ENCODE peak calls at places on chromosomes 3 and 15, in eight cellular contexts. One of them, this sample, is unnamed.
A peak's percentile ranks its signal among the peaks of the same experiment; 100 is the strongest.

GRCh38 chr3:107217161-107217560 is 160.1 kb upstream of the CCDC54 start:
- DNase-seq in stimulated activated CD8-positive, alpha-beta memory T cell treated with anti-CD3 and anti-CD28 coated beads, Interleukin-2, amount 100 ng/mL, for 1 hour: no peak
- DNase-seq in cardiac septum: no peak
- DNase-seq in NB4: no peak
- DNase-seq in activated naive CD4-positive, alpha-beta T cell treated with anti-CD3 and anti-CD28 coated beads, Interleukin-2, amount 50 U/mL, for 16 hours: no peak
- DNase-seq in non-pigmented ciliary epithelial cell: peak; percentile 97
- DNase-seq in left lobe of liver: no peak
- DNase-seq in brain microvascular endothelial cell: peak; percentile 93
- DNase-seq in this sample: no peak

GRCh38 chr15:95440712-95441111 is 889.8 kb upstream of the NR2F2 start:
- DNase-seq in activated naive CD4-positive, alpha-beta T cell treated with anti-CD3 and anti-CD28 coated beads, Interleukin-2, amount 50 U/mL, for 16 hours: no peak
- DNase-seq in stimulated activated CD8-positive, alpha-beta memory T cell treated with anti-CD3 and anti-CD28 coated beads, Interleukin-2, amount 100 ng/mL, for 1 hour: no peak
- DNase-seq in non-pigmented ciliary epithelial cell: no peak
- DNase-seq in NB4: no peak
- DNase-seq in left lobe of liver: no peak
- DNase-seq in cardiac septum: no peak
- DNase-seq in brain microvascular endothelial cell: no peak
- DNase-seq in this sample: peak; percentile 12

GRCh38 chr3:172467170-172467824 is 19.0 kb upstream of the GHSR start:
- DNase-seq in activated naive CD4-positive, alpha-beta T cell treated with anti-CD3 and anti-CD28 coated beads, Interleukin-2, amount 50 U/mL, for 16 hours: no peak
- DNase-seq in NB4: no peak
- DNase-seq in cardiac septum: no peak
- DNase-seq in non-pigmented ciliary epithelial cell: peak; percentile 43
- DNase-seq in brain microvascular endothelial cell: peak; percentile 66
- DNase-seq in left lobe of liver: no peak
- DNase-seq in stimulated activated CD8-positive, alpha-beta memory T cell treated with anti-CD3 and anti-CD28 coated beads, Interleukin-2, amount 100 ng/mL, for 1 hour: no peak
- DNase-seq in this sample: no peak

GRCh38 chr3:105827101-105827634 is 41.6 kb downstream of the CBLB start:
- DNase-seq in left lobe of liver: no peak
- DNase-seq in stimulated activated CD8-positive, alpha-beta memory T cell treated with anti-CD3 and anti-CD28 coated beads, Interleukin-2, amount 100 ng/mL, for 1 hour: no peak
- DNase-seq in non-pigmented ciliary epithelial cell: no peak
- DNase-seq in brain microvascular endothelial cell: no peak
- DNase-seq in activated naive CD4-positive, alpha-beta T cell treated with anti-CD3 and anti-CD28 coated beads, Interleukin-2, amount 50 U/mL, for 16 hours: no peak
- DNase-seq in cardiac septum: no peak
- DNase-seq in NB4: no peak
- DNase-seq in this sample: no peak

GRCh38 chr3:190352866-190353457 is 30.7 kb upstream of the CLDN1 start:
- DNase-seq in stimulated activated CD8-positive, alpha-beta memory T cell treated with anti-CD3 and anti-CD28 coated beads, Interleukin-2, amount 100 ng/mL, for 1 hour: no peak
- DNase-seq in left lobe of liver: no peak
- DNase-seq in non-pigmented ciliary epithelial cell: no peak
- DNase-seq in NB4: no peak
- DNase-seq in cardiac septum: no peak
- DNase-seq in activated naive CD4-positive, alpha-beta T cell treated with anti-CD3 and anti-CD28 coated beads, Interleukin-2, amount 50 U/mL, for 16 hours: no peak
- DNase-seq in brain microvascular endothelial cell: no peak
- DNase-seq in this sample: no peak

GRCh38 chr3:72227536-72228070 is 442.7 kb upstream of the PROK2 start:
- DNase-seq in left lobe of liver: no peak
- DNase-seq in brain microvascular endothelial cell: no peak
- DNase-seq in non-pigmented ciliary epithelial cell: no peak
- DNase-seq in stimulated activated CD8-positive, alpha-beta memory T cell treated with anti-CD3 and anti-CD28 coated beads, Interleukin-2, amount 100 ng/mL, for 1 hour: no peak
- DNase-seq in cardiac septum: no peak
- DNase-seq in activated naive CD4-positive, alpha-beta T cell treated with anti-CD3 and anti-CD28 coated beads, Interleukin-2, amount 50 U/mL, for 16 hours: no peak
- DNase-seq in NB4: peak; percentile 22
- DNase-seq in this sample: no peak

GRCh38 chr3:106006001-106006400 is 137.2 kb upstream of the CBLB start:
- DNase-seq in activated naive CD4-positive, alpha-beta T cell treated with anti-CD3 and anti-CD28 coated beads, Interleukin-2, amount 50 U/mL, for 16 hours: no peak
- DNase-seq in NB4: no peak
- DNase-seq in non-pigmented ciliary epithelial cell: peak; percentile 94
- DNase-seq in left lobe of liver: no peak
- DNase-seq in cardiac septum: no peak
- DNase-seq in stimulated activated CD8-positive, alpha-beta memory T cell treated with anti-CD3 and anti-CD28 coated beads, Interleukin-2, amount 100 ng/mL, for 1 hour: no peak
- DNase-seq in brain microvascular endothelial cell: peak; percentile 94
- DNase-seq in this sample: peak; percentile 8

GRCh38 chr3:186942168-186942567 is 11.8 kb downstream of the ST6GAL1 start:
- DNase-seq in cardiac septum: no peak
- DNase-seq in left lobe of liver: no peak
- DNase-seq in activated naive CD4-positive, alpha-beta T cell treated with anti-CD3 and anti-CD28 coated beads, Interleukin-2, amount 50 U/mL, for 16 hours: no peak
- DNase-seq in brain microvascular endothelial cell: no peak
- DNase-seq in non-pigmented ciliary epithelial cell: no peak
- DNase-seq in NB4: no peak
- DNase-seq in stimulated activated CD8-positive, alpha-beta memory T cell treated with anti-CD3 and anti-CD28 coated beads, Interleukin-2, amount 100 ng/mL, for 1 hour: no peak
- DNase-seq in this sample: no peak

GRCh38 chr3:30933478-30934207 is 39.2 kb upstream of the GADL1 start:
- DNase-seq in stimulated activated CD8-positive, alpha-beta memory T cell treated with anti-CD3 and anti-CD28 coated beads, Interleukin-2, amount 100 ng/mL, for 1 hour: no peak
- DNase-seq in brain microvascular endothelial cell: no peak
- DNase-seq in activated naive CD4-positive, alpha-beta T cell treated with anti-CD3 and anti-CD28 coated beads, Interleukin-2, amount 50 U/mL, for 16 hours: no peak
- DNase-seq in cardiac septum: no peak
- DNase-seq in left lobe of liver: no peak
- DNase-seq in NB4: no peak
- DNase-seq in non-pigmented ciliary epithelial cell: no peak
- DNase-seq in this sample: no peak

GRCh38 chr15:100788080-100788730 is 91.4 kb upstream of the ALDH1A3 start:
- DNase-seq in stimulated activated CD8-positive, alpha-beta memory T cell treated with anti-CD3 and anti-CD28 coated beads, Interleukin-2, amount 100 ng/mL, for 1 hour: no peak
- DNase-seq in left lobe of liver: peak; percentile 19
- DNase-seq in brain microvascular endothelial cell: no peak
- DNase-seq in cardiac septum: no peak
- DNase-seq in non-pigmented ciliary epithelial cell: no peak
- DNase-seq in activated naive CD4-positive, alpha-beta T cell treated with anti-CD3 and anti-CD28 coated beads, Interleukin-2, amount 50 U/mL, for 16 hours: no peak
- DNase-seq in NB4: no peak
- DNase-seq in this sample: no peak

GRCh38 chr15:25706176-25706970 is 156.8 kb downstream of the ATP10A start:
- DNase-seq in cardiac septum: peak; percentile 68
- DNase-seq in non-pigmented ciliary epithelial cell: no peak
- DNase-seq in left lobe of liver: no peak
- DNase-seq in NB4: no peak
- DNase-seq in brain microvascular endothelial cell: no peak
- DNase-seq in activated naive CD4-positive, alpha-beta T cell treated with anti-CD3 and anti-CD28 coated beads, Interleukin-2, amount 50 U/mL, for 16 hours: no peak
- DNase-seq in stimulated activated CD8-positive, alpha-beta memory T cell treated with anti-CD3 and anti-CD28 coated beads, Interleukin-2, amount 100 ng/mL, for 1 hour: no peak
- DNase-seq in this sample: no peak

GRCh38 chr3:74079961-74080562 is 455.3 kb upstream of the PDZRN3 start:
- DNase-seq in stimulated activated CD8-positive, alpha-beta memory T cell treated with anti-CD3 and anti-CD28 coated beads, Interleukin-2, amount 100 ng/mL, for 1 hour: no peak
- DNase-seq in non-pigmented ciliary epithelial cell: no peak
- DNase-seq in activated naive CD4-positive, alpha-beta T cell treated with anti-CD3 and anti-CD28 coated beads, Interleukin-2, amount 50 U/mL, for 16 hours: no peak
- DNase-seq in brain microvascular endothelial cell: no peak
- DNase-seq in cardiac septum: no peak
- DNase-seq in left lobe of liver: no peak
- DNase-seq in NB4: no peak
- DNase-seq in this sample: no peak

GRCh38 chr3:112002458-112002971 is 3.8 kb downstream of the TAGLN3 start:
- DNase-seq in non-pigmented ciliary epithelial cell: no peak
- DNase-seq in left lobe of liver: no peak
- DNase-seq in brain microvascular endothelial cell: no peak
- DNase-seq in cardiac septum: no peak
- DNase-seq in NB4: peak; percentile 6
- DNase-seq in activated naive CD4-positive, alpha-beta T cell treated with anti-CD3 and anti-CD28 coated beads, Interleukin-2, amount 50 U/mL, for 16 hours: peak; percentile 58
- DNase-seq in stimulated activated CD8-positive, alpha-beta memory T cell treated with anti-CD3 and anti-CD28 coated beads, Interleukin-2, amount 100 ng/mL, for 1 hour: no peak
- DNase-seq in this sample: no peak

GRCh38 chr3:164458986-164459385 is 619.3 kb downstream of the SI start:
- DNase-seq in activated naive CD4-positive, alpha-beta T cell treated with anti-CD3 and anti-CD28 coated beads, Interleukin-2, amount 50 U/mL, for 16 hours: no peak
- DNase-seq in cardiac septum: no peak
- DNase-seq in brain microvascular endothelial cell: peak; percentile 91
- DNase-seq in NB4: no peak
- DNase-seq in non-pigmented ciliary epithelial cell: peak; percentile 65
- DNase-seq in left lobe of liver: no peak
- DNase-seq in stimulated activated CD8-positive, alpha-beta memory T cell treated with anti-CD3 and anti-CD28 coated beads, Interleukin-2, amount 100 ng/mL, for 1 hour: no peak
- DNase-seq in this sample: no peak

GRCh38 chr15:65310431-65311137 is 6.1 kb downstream of the RNU5B-1 start:
- DNase-seq in non-pigmented ciliary epithelial cell: no peak
- DNase-seq in activated naive CD4-positive, alpha-beta T cell treated with anti-CD3 and anti-CD28 coated beads, Interleukin-2, amount 50 U/mL, for 16 hours: no peak
- DNase-seq in NB4: peak; percentile 82
- DNase-seq in left lobe of liver: no peak
- DNase-seq in cardiac septum: no peak
- DNase-seq in brain microvascular endothelial cell: no peak
- DNase-seq in stimulated activated CD8-positive, alpha-beta memory T cell treated with anti-CD3 and anti-CD28 coated beads, Interleukin-2, amount 100 ng/mL, for 1 hour: no peak
- DNase-seq in this sample: no peak

GRCh38 chr15:99324082-99324620 is 72.9 kb downstream of the LRRC28 start:
- DNase-seq in brain microvascular endothelial cell: peak; percentile 91
- DNase-seq in stimulated activated CD8-positive, alpha-beta memory T cell treated with anti-CD3 and anti-CD28 coated beads, Interleukin-2, amount 100 ng/mL, for 1 hour: no peak
- DNase-seq in non-pigmented ciliary epithelial cell: peak; percentile 83
- DNase-seq in NB4: peak; percentile 52
- DNase-seq in cardiac septum: no peak
- DNase-seq in activated naive CD4-positive, alpha-beta T cell treated with anti-CD3 and anti-CD28 coated beads, Interleukin-2, amount 50 U/mL, for 16 hours: no peak
- DNase-seq in left lobe of liver: no peak
- DNase-seq in this sample: no peak

GRCh38 chr3:43183456-43183855 is 77.6 kb upstream of the POMGNT2 start:
- DNase-seq in activated naive CD4-positive, alpha-beta T cell treated with anti-CD3 and anti-CD28 coated beads, Interleukin-2, amount 50 U/mL, for 16 hours: no peak
- DNase-seq in non-pigmented ciliary epithelial cell: no peak
- DNase-seq in stimulated activated CD8-positive, alpha-beta memory T cell treated with anti-CD3 and anti-CD28 coated beads, Interleukin-2, amount 100 ng/mL, for 1 hour: no peak
- DNase-seq in NB4: no peak
- DNase-seq in brain microvascular endothelial cell: no peak
- DNase-seq in cardiac septum: no peak
- DNase-seq in left lobe of liver: no peak
- DNase-seq in this sample: no peak

GRCh38 chr3:65951836-65952505 is 86.7 kb downstream of the MAGI1 start:
- DNase-seq in activated naive CD4-positive, alpha-beta T cell treated with anti-CD3 and anti-CD28 coated beads, Interleukin-2, amount 50 U/mL, for 16 hours: no peak
- DNase-seq in stimulated activated CD8-positive, alpha-beta memory T cell treated with anti-CD3 and anti-CD28 coated beads, Interleukin-2, amount 100 ng/mL, for 1 hour: no peak
- DNase-seq in brain microvascular endothelial cell: peak; percentile 36
- DNase-seq in left lobe of liver: no peak
- DNase-seq in cardiac septum: no peak
- DNase-seq in non-pigmented ciliary epithelial cell: no peak
- DNase-seq in NB4: peak; percentile 13
- DNase-seq in this sample: no peak

GRCh38 chr3:55330756-55331155 is 156.3 kb downstream of the WNT5A start:
- DNase-seq in cardiac septum: no peak
- DNase-seq in left lobe of liver: no peak
- DNase-seq in brain microvascular endothelial cell: peak; percentile 26
- DNase-seq in activated naive CD4-positive, alpha-beta T cell treated with anti-CD3 and anti-CD28 coated beads, Interleukin-2, amount 50 U/mL, for 16 hours: no peak
- DNase-seq in stimulated activated CD8-positive, alpha-beta memory T cell treated with anti-CD3 and anti-CD28 coated beads, Interleukin-2, amount 100 ng/mL, for 1 hour: no peak
- DNase-seq in non-pigmented ciliary epithelial cell: no peak
- DNase-seq in NB4: no peak
- DNase-seq in this sample: no peak

GRCh38 chr3:50714953-50715352 is 40.2 kb downstream of the DOCK3 start:
- DNase-seq in NB4: no peak
- DNase-seq in activated naive CD4-positive, alpha-beta T cell treated with anti-CD3 and anti-CD28 coated beads, Interleukin-2, amount 50 U/mL, for 16 hours: no peak
- DNase-seq in brain microvascular endothelial cell: no peak
- DNase-seq in cardiac septum: no peak
- DNase-seq in left lobe of liver: no peak
- DNase-seq in stimulated activated CD8-positive, alpha-beta memory T cell treated with anti-CD3 and anti-CD28 coated beads, Interleukin-2, amount 100 ng/mL, for 1 hour: no peak
- DNase-seq in non-pigmented ciliary epithelial cell: no peak
- DNase-seq in this sample: no peak

GRCh38 chr3:196098365-196098764 is 16.5 kb upstream of the TFRC start:
- DNase-seq in non-pigmented ciliary epithelial cell: no peak
- DNase-seq in left lobe of liver: no peak
- DNase-seq in NB4: no peak
- DNase-seq in brain microvascular endothelial cell: no peak
- DNase-seq in activated naive CD4-positive, alpha-beta T cell treated with anti-CD3 and anti-CD28 coated beads, Interleukin-2, amount 50 U/mL, for 16 hours: no peak
- DNase-seq in cardiac septum: no peak
- DNase-seq in stimulated activated CD8-positive, alpha-beta memory T cell treated with anti-CD3 and anti-CD28 coated beads, Interleukin-2, amount 100 ng/mL, for 1 hour: no peak
- DNase-seq in this sample: no peak

GRCh38 chr15:58383876-58384275 is 47.9 kb upstream of the LIPC start:
- DNase-seq in cardiac septum: no peak
- DNase-seq in activated naive CD4-positive, alpha-beta T cell treated with anti-CD3 and anti-CD28 coated beads, Interleukin-2, amount 50 U/mL, for 16 hours: peak; percentile 49
- DNase-seq in non-pigmented ciliary epithelial cell: no peak
- DNase-seq in stimulated activated CD8-positive, alpha-beta memory T cell treated with anti-CD3 and anti-CD28 coated beads, Interleukin-2, amount 100 ng/mL, for 1 hour: no peak
- DNase-seq in brain microvascular endothelial cell: no peak
- DNase-seq in NB4: no peak
- DNase-seq in left lobe of liver: no peak
- DNase-seq in this sample: no peak

GRCh38 chr3:154758109-154758868 is 321.8 kb upstream of the MME start:
- DNase-seq in brain microvascular endothelial cell: peak; percentile 7
- DNase-seq in left lobe of liver: no peak
- DNase-seq in cardiac septum: no peak
- DNase-seq in non-pigmented ciliary epithelial cell: no peak
- DNase-seq in stimulated activated CD8-positive, alpha-beta memory T cell treated with anti-CD3 and anti-CD28 coated beads, Interleukin-2, amount 100 ng/mL, for 1 hour: no peak
- DNase-seq in activated naive CD4-positive, alpha-beta T cell treated with anti-CD3 and anti-CD28 coated beads, Interleukin-2, amount 50 U/mL, for 16 hours: no peak
- DNase-seq in NB4: peak; percentile 13
- DNase-seq in this sample: no peak

GRCh38 chr3:128297401-128298138 is 144.3 kb downstream of the EEFSEC start:
- DNase-seq in cardiac septum: no peak
- DNase-seq in left lobe of liver: peak; percentile 44
- DNase-seq in NB4: no peak
- DNase-seq in stimulated activated CD8-positive, alpha-beta memory T cell treated with anti-CD3 and anti-CD28 coated beads, Interleukin-2, amount 100 ng/mL, for 1 hour: no peak
- DNase-seq in brain microvascular endothelial cell: no peak
- DNase-seq in non-pigmented ciliary epithelial cell: no peak
- DNase-seq in activated naive CD4-positive, alpha-beta T cell treated with anti-CD3 and anti-CD28 coated beads, Interleukin-2, amount 50 U/mL, for 16 hours: no peak
- DNase-seq in this sample: peak; percentile 64

GRCh38 chr3:133996996-133997395 is 32.7 kb downstream of the SLCO2A1 start:
- DNase-seq in non-pigmented ciliary epithelial cell: no peak
- DNase-seq in cardiac septum: peak; percentile 44
- DNase-seq in left lobe of liver: peak; percentile 14
- DNase-seq in stimulated activated CD8-positive, alpha-beta memory T cell treated with anti-CD3 and anti-CD28 coated beads, Interleukin-2, amount 100 ng/mL, for 1 hour: no peak
- DNase-seq in activated naive CD4-positive, alpha-beta T cell treated with anti-CD3 and anti-CD28 coated beads, Interleukin-2, amount 50 U/mL, for 16 hours: no peak
- DNase-seq in NB4: no peak
- DNase-seq in brain microvascular endothelial cell: no peak
- DNase-seq in this sample: no peak

GRCh38 chr3:48784426-48785120 is 63.1 kb downstream of the PRKAR2A start:
- DNase-seq in cardiac septum: no peak
- DNase-seq in left lobe of liver: no peak
- DNase-seq in brain microvascular endothelial cell: peak; percentile 88
- DNase-seq in activated naive CD4-positive, alpha-beta T cell treated with anti-CD3 and anti-CD28 coated beads, Interleukin-2, amount 50 U/mL, for 16 hours: no peak
- DNase-seq in NB4: no peak
- DNase-seq in non-pigmented ciliary epithelial cell: peak; percentile 67
- DNase-seq in stimulated activated CD8-positive, alpha-beta memory T cell treated with anti-CD3 and anti-CD28 coated beads, Interleukin-2, amount 100 ng/mL, for 1 hour: no peak
- DNase-seq in this sample: no peak

GRCh38 chr15:94042163-94042954 is 189.0 kb upstream of the MCTP2 start:
- DNase-seq in stimulated activated CD8-positive, alpha-beta memory T cell treated with anti-CD3 and anti-CD28 coated beads, Interleukin-2, amount 100 ng/mL, for 1 hour: no peak
- DNase-seq in cardiac septum: no peak
- DNase-seq in NB4: no peak
- DNase-seq in brain microvascular endothelial cell: peak; percentile 47
- DNase-seq in non-pigmented ciliary epithelial cell: peak; percentile 38
- DNase-seq in left lobe of liver: no peak
- DNase-seq in activated naive CD4-positive, alpha-beta T cell treated with anti-CD3 and anti-CD28 coated beads, Interleukin-2, amount 50 U/mL, for 16 hours: no peak
- DNase-seq in this sample: no peak

GRCh38 chr3:137767146-137768020 is 3.3 kb downstream of the SOX14 start:
- DNase-seq in brain microvascular endothelial cell: no peak
- DNase-seq in non-pigmented ciliary epithelial cell: no peak
- DNase-seq in NB4: no peak
- DNase-seq in stimulated activated CD8-positive, alpha-beta memory T cell treated with anti-CD3 and anti-CD28 coated beads, Interleukin-2, amount 100 ng/mL, for 1 hour: no peak
- DNase-seq in cardiac septum: no peak
- DNase-seq in left lobe of liver: no peak
- DNase-seq in activated naive CD4-positive, alpha-beta T cell treated with anti-CD3 and anti-CD28 coated beads, Interleukin-2, amount 50 U/mL, for 16 hours: no peak
- DNase-seq in this sample: no peak

GRCh38 chr3:51949121-51949520 is 6.1 kb upstream of the GPR62 start:
- DNase-seq in activated naive CD4-positive, alpha-beta T cell treated with anti-CD3 and anti-CD28 coated beads, Interleukin-2, amount 50 U/mL, for 16 hours: no peak
- DNase-seq in non-pigmented ciliary epithelial cell: no peak
- DNase-seq in left lobe of liver: no peak
- DNase-seq in brain microvascular endothelial cell: no peak
- DNase-seq in stimulated activated CD8-positive, alpha-beta memory T cell treated with anti-CD3 and anti-CD28 coated beads, Interleukin-2, amount 100 ng/mL, for 1 hour: no peak
- DNase-seq in NB4: no peak
- DNase-seq in cardiac septum: no peak
- DNase-seq in this sample: no peak

GRCh38 chr3:93910085-93910484 is 63.6 kb downstream of the PROS1 start:
- DNase-seq in stimulated activated CD8-positive, alpha-beta memory T cell treated with anti-CD3 and anti-CD28 coated beads, Interleukin-2, amount 100 ng/mL, for 1 hour: no peak
- DNase-seq in left lobe of liver: no peak
- DNase-seq in activated naive CD4-positive, alpha-beta T cell treated with anti-CD3 and anti-CD28 coated beads, Interleukin-2, amount 50 U/mL, for 16 hours: no peak
- DNase-seq in cardiac septum: no peak
- DNase-seq in NB4: no peak
- DNase-seq in non-pigmented ciliary epithelial cell: no peak
- DNase-seq in brain microvascular endothelial cell: no peak
- DNase-seq in this sample: no peak

GRCh38 chr15:40052604-40053003 is 13.6 kb upstream of the SRP14 start:
- DNase-seq in stimulated activated CD8-positive, alpha-beta memory T cell treated with anti-CD3 and anti-CD28 coated beads, Interleukin-2, amount 100 ng/mL, for 1 hour: no peak
- DNase-seq in brain microvascular endothelial cell: no peak
- DNase-seq in activated naive CD4-positive, alpha-beta T cell treated with anti-CD3 and anti-CD28 coated beads, Interleukin-2, amount 50 U/mL, for 16 hours: no peak
- DNase-seq in cardiac septum: no peak
- DNase-seq in left lobe of liver: no peak
- DNase-seq in non-pigmented ciliary epithelial cell: no peak
- DNase-seq in NB4: peak; percentile 35
- DNase-seq in this sample: no peak

GRCh38 chr15:83206387-83206970 is 1.1 kb downstream of the HDGFL3 start:
- DNase-seq in cardiac septum: no peak
- DNase-seq in brain microvascular endothelial cell: no peak
- DNase-seq in stimulated activated CD8-positive, alpha-beta memory T cell treated with anti-CD3 and anti-CD28 coated beads, Interleukin-2, amount 100 ng/mL, for 1 hour: no peak
- DNase-seq in NB4: no peak
- DNase-seq in non-pigmented ciliary epithelial cell: no peak
- DNase-seq in left lobe of liver: no peak
- DNase-seq in activated naive CD4-positive, alpha-beta T cell treated with anti-CD3 and anti-CD28 coated beads, Interleukin-2, amount 50 U/mL, for 16 hours: no peak
- DNase-seq in this sample: no peak

GRCh38 chr15:85485956-85486567 is 105.7 kb downstream of the AKAP13 start:
- DNase-seq in stimulated activated CD8-positive, alpha-beta memory T cell treated with anti-CD3 and anti-CD28 coated beads, Interleukin-2, amount 100 ng/mL, for 1 hour: peak; percentile 33
- DNase-seq in NB4: peak; percentile 81
- DNase-seq in cardiac septum: no peak
- DNase-seq in non-pigmented ciliary epithelial cell: peak; percentile 64
- DNase-seq in brain microvascular endothelial cell: peak; percentile 77
- DNase-seq in left lobe of liver: peak; percentile 50
- DNase-seq in activated naive CD4-positive, alpha-beta T cell treated with anti-CD3 and anti-CD28 coated beads, Interleukin-2, amount 50 U/mL, for 16 hours: peak; percentile 25
- DNase-seq in this sample: peak; percentile 80

GRCh38 chr3:106294121-106294520 is 425.3 kb upstream of the CBLB start:
- DNase-seq in brain microvascular endothelial cell: no peak
- DNase-seq in NB4: no peak
- DNase-seq in non-pigmented ciliary epithelial cell: no peak
- DNase-seq in stimulated activated CD8-positive, alpha-beta memory T cell treated with anti-CD3 and anti-CD28 coated beads, Interleukin-2, amount 100 ng/mL, for 1 hour: no peak
- DNase-seq in cardiac septum: no peak
- DNase-seq in activated naive CD4-positive, alpha-beta T cell treated with anti-CD3 and anti-CD28 coated beads, Interleukin-2, amount 50 U/mL, for 16 hours: no peak
- DNase-seq in left lobe of liver: no peak
- DNase-seq in this sample: no peak

This sample was measured in body of pancreas.